ENCODE peak calls at places on chromosomes 16 and 17, in four cellular contexts. C is HL-60, P is K562, V is GM12878. X is an unnamed sample.

GRCh38 chr17:39750131-39751015 is 12.6 kb downstream of the GRB7 start:
- DNase-seq in V (no peak), C (no peak), P (no peak), X (no peak)

GRCh38 chr17:75637143-75637538 is 3.9 kb downstream of the SMIM5 start:
- DNase-seq in V (no peak), C (no peak), P (no peak), X (no peak)

GRCh38 chr16:8867483-8868271 is 1.1 kb downstream of the CARHSP1 start:
- DNase-seq in C (peak; percentile 31), P (no peak), V (no peak), X (no peak)

GRCh38 chr17:15655162-15655561 is 28.9 kb downstream of the TRIM16 start:
- DNase-seq in V (no peak), C (peak; percentile 2), P (no peak), X (no peak)

GRCh38 chr17:7686221-7687071 is 844 bp downstream of the TP53 start:
- DNase-seq in P (peak; percentile 49), C (peak; percentile 68), V (peak; percentile 86), X (no peak)

GRCh38 chr17:48596735-48597491 is 3.3 kb upstream of the HOXB5 start:
- DNase-seq in C (no peak), V (no peak), P (no peak), X (no peak)

GRCh38 chr17:14305785-14306496 is 5.1 kb downstream of the HS3ST3B1 start:
- DNase-seq in P (no peak), C (no peak), V (no peak), X (no peak)

GRCh38 chr16:52958951-52959350 is 93.7 kb downstream of the CHD9NB start:
- DNase-seq in P (no peak), C (no peak), V (no peak), X (no peak)

GRCh38 chr17:8003594-8004181 is 1.3 kb downstream of the GUCY2D start:
- DNase-seq in P (no peak), C (no peak), V (no peak), X (no peak)

GRCh38 chr16:82748026-82748425 is 121.3 kb downstream of the CDH13 start:
- DNase-seq in V (no peak), P (no peak), C (no peak), X (no peak)

GRCh38 chr16:11742041-11742535 is 569 bp downstream of the TXNDC11 start:
- DNase-seq in P (peak; percentile 70), V (no peak), C (peak; percentile 33), X (peak; percentile 38)

GRCh38 chr16:22784690-22785214 is 29.2 kb upstream of the HS3ST2 start:
- DNase-seq in V (no peak), P (no peak), C (peak; percentile 65), X (no peak)

GRCh38 chr17:50301891-50302584 is 27.8 kb downstream of the TMEM92 start:
- DNase-seq in V (no peak), P (no peak), C (peak; percentile 92), X (no peak)

GRCh38 chr16:47139561-47140185 is 4.1 kb downstream of the NETO2 start:
- DNase-seq in V (no peak), C (no peak), P (no peak), X (no peak)

GRCh38 chr16:28977703-28978641 is 3.4 kb downstream of the SPNS1 start:
- DNase-seq in V (no peak), C (peak; percentile 45), P (peak; percentile 54), X (no peak)

GRCh38 chr16:31092330-31092729 is 2.3 kb downstream of the VKORC1 start:
- DNase-seq in V (no peak), P (no peak), C (no peak), X (no peak)

GRCh38 chr17:3566551-3566950 is 8.9 kb upstream of the TRPV3 start:
- DNase-seq in V (no peak), P (no peak), C (no peak), X (no peak)

GRCh38 chr16:74608944-74609343 is 2.0 kb upstream of the GLG1 start:
- DNase-seq in C (peak; percentile 50), V (no peak), P (no peak), X (no peak)

GRCh38 chr17:50487213-50488096 is 8.8 kb downstream of the RSAD1 start:
- DNase-seq in C (no peak), V (no peak), P (no peak), X (no peak)

GRCh38 chr16:27724491-27724878 is 174.5 kb downstream of the KATNIP start:
- DNase-seq in V (no peak), C (no peak), P (no peak), X (no peak)

GRCh38 chr16:75114946-75115825 is 1.4 kb downstream of the LDHD start:
- DNase-seq in P (no peak), V (no peak), C (no peak), X (no peak)

GRCh38 chr17:57876023-57876865 is 26.4 kb upstream of the MRPS23 start:
- DNase-seq in C (no peak), P (no peak), V (no peak), X (no peak)

GRCh38 chr17:9432867-9433495 is 142.6 kb downstream of the STX8 start:
- DNase-seq in C (no peak), P (no peak), V (no peak), X (no peak)

GRCh38 chr16:50680907-50681885 is at the start of gene SNX20:
- DNase-seq in P (no peak), V (peak; percentile 63), C (peak; percentile 91), X (no peak)

GRCh38 chr17:71764507-71764906 is 356.3 kb upstream of the SOX9 start:
- DNase-seq in C (peak; percentile 2), V (no peak), P (no peak), X (no peak)

GRCh38 chr17:76816590-76817135 is 51.5 kb upstream of the MGAT5B start:
- DNase-seq in C (peak; percentile 53), V (no peak), P (peak; percentile 72), X (peak; percentile 46)

GRCh38 chr17:56681561-56682266 is 88.2 kb downstream of the NOG start:
- DNase-seq in C (peak; percentile 64), V (no peak), P (no peak), X (no peak)

GRCh38 chr16:81946206-81946605 is 65.1 kb downstream of the SDR42E1 start:
- DNase-seq in P (no peak), V (no peak), C (no peak), X (no peak)

GRCh38 chr16:17345043-17345442 is 125.7 kb downstream of the XYLT1 start:
- DNase-seq in V (no peak), C (peak; percentile 67), P (no peak), X (no peak)

GRCh38 chr17:36534117-36534880 is at the start of gene MYO19:
- DNase-seq in V (peak; percentile 24), C (peak; percentile 59), P (peak; percentile 78), X (peak; percentile 54)

GRCh38 chr17:33227911-33228310 is 65.2 kb downstream of the ASIC2 start:
- DNase-seq in V (no peak), P (no peak), C (no peak), X (no peak)

GRCh38 chr17:48181653-48182052 is 74.1 kb downstream of the SNX11 start:
- DNase-seq in P (no peak), C (no peak), V (no peak), X (no peak)

GRCh38 chr17:2517539-2517938 is 5.9 kb upstream of the METTL16 start:
- DNase-seq in P (no peak), C (no peak), V (no peak), X (no peak)

GRCh38 chr17:2521257-2521656 is 9.6 kb upstream of the METTL16 start:
- DNase-seq in P (no peak), C (no peak), V (no peak), X (no peak)
- TF ChIP-seq SPI1 in P (no peak), C (no peak), V (no peak), X (no peak)

DNA sequence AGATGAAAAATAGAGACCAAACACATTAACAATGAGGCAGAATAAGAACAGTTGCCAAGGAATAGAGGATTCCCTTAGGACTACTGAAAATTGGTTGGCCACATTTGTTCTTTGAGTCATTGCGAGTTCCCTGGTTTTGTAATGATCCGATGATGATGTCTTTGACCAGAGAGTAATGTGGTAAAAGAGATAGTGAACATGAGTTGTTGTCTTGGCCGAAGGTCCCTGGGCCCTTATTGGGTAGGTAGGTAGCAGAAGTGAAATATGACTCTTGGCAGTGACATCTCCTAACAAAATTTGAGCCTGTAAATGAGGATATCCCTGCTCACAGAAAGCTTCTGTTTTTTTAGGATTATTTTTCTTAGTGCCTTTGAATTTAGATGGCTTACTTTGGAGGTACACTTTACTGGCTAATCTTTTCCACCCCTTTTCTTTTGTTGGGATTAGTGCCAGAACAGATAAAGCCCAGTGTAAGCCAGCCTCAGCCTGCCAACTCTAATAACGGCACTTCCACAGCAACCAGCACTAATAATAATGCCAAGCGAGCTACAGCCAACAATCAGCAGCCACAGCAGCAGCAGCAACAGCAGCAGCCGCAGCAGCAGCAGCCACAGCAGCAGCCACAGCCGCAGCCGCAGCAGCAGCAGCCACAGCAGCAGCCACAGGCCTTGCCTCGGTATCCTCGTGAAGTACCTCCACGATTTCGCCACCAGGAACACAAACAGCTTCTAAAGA is 47.2 kb downstream of the TNRC6A start:
- DNase-seq in V (no peak), P (no peak), C (no peak), X (no peak)
- TF ChIP-seq SPI1 in V (no peak), P (no peak), C (no peak), X (no peak)

DNA sequence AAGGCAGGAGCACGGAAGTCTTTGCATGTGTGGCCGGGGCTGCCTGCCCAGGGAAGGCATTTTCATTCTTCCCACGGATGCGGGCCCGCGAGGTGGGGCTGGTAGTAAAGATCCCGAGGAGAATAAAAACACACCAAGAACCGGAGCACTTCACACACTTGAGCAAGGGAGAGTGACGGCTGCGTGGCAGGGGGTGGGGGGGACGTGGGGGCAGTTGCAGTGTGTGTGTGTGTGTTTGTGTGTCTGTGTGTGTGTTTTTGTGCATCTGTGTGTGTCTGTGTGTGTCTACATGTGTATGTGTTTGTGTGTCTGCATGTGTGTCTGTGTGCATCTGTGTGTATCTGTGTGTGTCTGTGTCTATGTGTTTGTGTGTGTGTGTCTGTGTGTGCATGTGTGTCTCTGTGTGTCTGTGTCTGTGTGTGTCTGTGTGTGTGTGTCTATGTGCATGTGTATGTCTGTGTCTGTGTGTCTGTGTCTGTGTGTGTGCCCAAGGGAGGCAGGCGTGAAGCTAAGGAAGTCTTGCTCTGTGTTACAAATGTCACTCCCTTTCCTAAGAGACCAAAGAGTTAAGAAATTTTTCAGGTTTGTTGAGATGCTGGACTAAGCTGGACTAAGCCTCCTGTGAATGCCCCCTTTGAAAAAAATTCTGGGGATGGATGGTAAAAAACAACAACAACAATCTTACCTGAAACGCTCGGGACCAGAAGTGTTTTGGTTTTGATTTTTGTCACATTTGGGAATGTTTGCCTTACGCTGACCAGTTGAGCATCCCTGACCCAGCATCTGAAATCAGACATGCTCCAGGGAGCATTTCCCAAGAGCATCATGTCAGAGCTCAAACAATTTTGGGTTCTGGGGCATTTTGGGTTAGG is 48.9 kb upstream of the ZNF469 start:
- DNase-seq in P (no peak), V (no peak), C (no peak), X (no peak)
- TF ChIP-seq SPI1 in P (no peak), V (no peak), C (no peak), X (no peak)

GRCh38 chr16:85363881-85364280 is 249.2 kb upstream of the GSE1 start:
- DNase-seq in P (no peak), C (no peak), V (no peak), X (no peak)
- TF ChIP-seq SPI1 in P (no peak), C (no peak), V (no peak), X (no peak)

X was measured in GM12891.